ENCODE peak calls at places on chromosomes 6 and 20, in ten cellular contexts. One of them, this sample, is unnamed.

GRCh38 chr20:23287366-23288190 is 63.0 kb upstream of the NXT1 start:
- DNase-seq in cardiac muscle cell: no peak
- DNase-seq in right cardiac atrium: no peak
- DNase-seq in ovary: no peak
- DNase-seq in fibroblast of mammary gland: no peak
- DNase-seq in cardiac fibroblast: no peak
- DNase-seq in neuronal stem cell: no peak
- DNase-seq in astrocyte of the spinal cord: no peak
- DNase-seq in choroid plexus epithelial cell: no peak
- DNase-seq in CD8-positive, alpha-beta T cell: no peak
- DNase-seq in this sample: no peak

GRCh38 chr20:36167826-36168634 is 13.5 kb downstream of the EPB41L1 start:
- DNase-seq in cardiac muscle cell: no peak
- DNase-seq in right cardiac atrium: no peak
- DNase-seq in ovary: no peak
- DNase-seq in fibroblast of mammary gland: peak
- DNase-seq in cardiac fibroblast: peak
- DNase-seq in neuronal stem cell: no peak
- DNase-seq in astrocyte of the spinal cord: peak
- DNase-seq in choroid plexus epithelial cell: peak
- DNase-seq in CD8-positive, alpha-beta T cell: no peak
- DNase-seq in this sample: no peak

GRCh38 chr6:150076196-150076893 is 7.4 kb upstream of the ULBP3 start:
- DNase-seq in cardiac muscle cell: no peak
- DNase-seq in right cardiac atrium: no peak
- DNase-seq in ovary: no peak
- DNase-seq in fibroblast of mammary gland: no peak
- DNase-seq in cardiac fibroblast: no peak
- DNase-seq in neuronal stem cell: no peak
- DNase-seq in astrocyte of the spinal cord: peak
- DNase-seq in choroid plexus epithelial cell: peak
- DNase-seq in CD8-positive, alpha-beta T cell: no peak
- DNase-seq in this sample: no peak

GRCh38 chr20:63735859-63736718 is at the start of gene LIME1:
- DNase-seq in cardiac muscle cell: no peak
- DNase-seq in right cardiac atrium: peak
- DNase-seq in ovary: no peak
- DNase-seq in fibroblast of mammary gland: no peak
- DNase-seq in cardiac fibroblast: no peak
- DNase-seq in neuronal stem cell: no peak
- DNase-seq in astrocyte of the spinal cord: no peak
- DNase-seq in choroid plexus epithelial cell: no peak
- DNase-seq in CD8-positive, alpha-beta T cell: peak
- DNase-seq in this sample: peak

GRCh38 chr6:34514112-34514511 is 42.0 kb downstream of the SPDEF start:
- DNase-seq in cardiac muscle cell: no peak
- DNase-seq in right cardiac atrium: peak
- DNase-seq in ovary: peak
- DNase-seq in fibroblast of mammary gland: no peak
- DNase-seq in cardiac fibroblast: no peak
- DNase-seq in neuronal stem cell: no peak
- DNase-seq in astrocyte of the spinal cord: no peak
- DNase-seq in choroid plexus epithelial cell: no peak
- DNase-seq in CD8-positive, alpha-beta T cell: no peak
- DNase-seq in this sample: peak

GRCh38 chr6:16320533-16321340 is 82.3 kb downstream of the GMPR start:
- DNase-seq in cardiac muscle cell: no peak
- DNase-seq in right cardiac atrium: no peak
- DNase-seq in ovary: no peak
- DNase-seq in fibroblast of mammary gland: peak
- DNase-seq in cardiac fibroblast: peak
- DNase-seq in neuronal stem cell: no peak
- DNase-seq in astrocyte of the spinal cord: no peak
- DNase-seq in choroid plexus epithelial cell: peak
- DNase-seq in CD8-positive, alpha-beta T cell: no peak
- DNase-seq in this sample: peak

GRCh38 chr6:1893470-1894130 is 283.9 kb downstream of the FOXC1 start:
- DNase-seq in cardiac muscle cell: peak
- DNase-seq in right cardiac atrium: no peak
- DNase-seq in ovary: no peak
- DNase-seq in fibroblast of mammary gland: no peak
- DNase-seq in cardiac fibroblast: no peak
- DNase-seq in neuronal stem cell: no peak
- DNase-seq in astrocyte of the spinal cord: no peak
- DNase-seq in choroid plexus epithelial cell: peak
- DNase-seq in CD8-positive, alpha-beta T cell: no peak
- DNase-seq in this sample: no peak

GRCh38 chr6:155026366-155027045 is 31.4 kb downstream of the TIAM2 start:
- DNase-seq in cardiac muscle cell: no peak
- DNase-seq in right cardiac atrium: no peak
- DNase-seq in ovary: peak
- DNase-seq in fibroblast of mammary gland: peak
- DNase-seq in cardiac fibroblast: peak
- DNase-seq in neuronal stem cell: no peak
- DNase-seq in astrocyte of the spinal cord: peak
- DNase-seq in choroid plexus epithelial cell: peak
- DNase-seq in CD8-positive, alpha-beta T cell: no peak
- DNase-seq in this sample: peak

DNA sequence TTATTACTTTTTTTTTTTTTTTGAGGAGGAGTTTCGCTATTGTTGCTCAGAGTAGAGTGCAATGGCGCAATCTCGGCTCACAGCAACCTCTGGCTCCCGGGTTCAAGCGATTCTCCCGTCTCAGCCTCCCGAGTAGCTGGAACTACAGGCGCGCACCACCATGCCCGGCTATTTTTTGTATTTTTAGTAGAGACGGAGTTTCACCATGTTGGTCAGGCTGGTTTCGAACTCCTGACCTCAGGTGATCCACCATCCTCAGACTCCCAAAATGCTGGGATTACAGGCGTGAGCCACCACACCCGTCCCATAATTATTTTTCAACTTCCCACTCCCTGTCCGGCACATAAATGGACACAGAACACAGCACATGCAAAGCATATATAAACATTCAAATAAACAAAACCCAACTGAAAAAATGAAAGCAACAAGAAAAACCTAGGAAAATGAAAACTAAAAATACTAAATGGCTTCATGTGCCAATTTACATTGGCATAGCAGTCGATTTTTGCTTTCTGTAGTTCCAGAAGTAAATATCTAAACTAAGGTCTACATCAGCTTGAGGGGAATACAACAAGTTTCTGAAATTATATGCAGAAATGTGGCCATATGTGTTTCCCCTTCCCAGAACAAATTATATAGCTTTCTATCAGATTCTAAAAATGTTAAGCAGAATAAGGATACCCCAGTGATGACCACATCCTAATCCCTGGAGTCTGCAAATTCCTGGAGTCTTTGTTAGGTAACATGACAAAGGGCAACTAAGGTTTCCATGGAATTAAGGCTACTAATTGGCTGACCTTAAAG is 113.9 kb downstream of the HFE start:
- DNase-seq in cardiac muscle cell: no peak
- DNase-seq in right cardiac atrium: no peak
- DNase-seq in ovary: no peak
- DNase-seq in fibroblast of mammary gland: no peak
- DNase-seq in cardiac fibroblast: no peak
- DNase-seq in neuronal stem cell: peak
- DNase-seq in astrocyte of the spinal cord: no peak
- DNase-seq in choroid plexus epithelial cell: no peak
- DNase-seq in CD8-positive, alpha-beta T cell: no peak
- DNase-seq in this sample: no peak
- H3K4me3 ChIP-seq in cardiac muscle cell: no peak
- H3K4me3 ChIP-seq in right cardiac atrium: no peak
- H3K4me3 ChIP-seq in ovary: no peak
- H3K4me3 ChIP-seq in fibroblast of mammary gland: no peak
- H3K4me3 ChIP-seq in cardiac fibroblast: no peak
- H3K4me3 ChIP-seq in neuronal stem cell: no peak
- H3K4me3 ChIP-seq in astrocyte of the spinal cord: no peak
- H3K4me3 ChIP-seq in choroid plexus epithelial cell: no peak
- H3K4me3 ChIP-seq in CD8-positive, alpha-beta T cell: no peak
- H3K4me3 ChIP-seq in this sample: no peak

GRCh38 chr6:28825732-28826293 is 98.0 kb downstream of the TRIM27 start:
- DNase-seq in cardiac muscle cell: no peak
- DNase-seq in right cardiac atrium: no peak
- DNase-seq in ovary: no peak
- DNase-seq in fibroblast of mammary gland: no peak
- DNase-seq in cardiac fibroblast: no peak
- DNase-seq in neuronal stem cell: no peak
- DNase-seq in astrocyte of the spinal cord: no peak
- DNase-seq in choroid plexus epithelial cell: no peak
- DNase-seq in CD8-positive, alpha-beta T cell: no peak
- DNase-seq in this sample: no peak

DNA sequence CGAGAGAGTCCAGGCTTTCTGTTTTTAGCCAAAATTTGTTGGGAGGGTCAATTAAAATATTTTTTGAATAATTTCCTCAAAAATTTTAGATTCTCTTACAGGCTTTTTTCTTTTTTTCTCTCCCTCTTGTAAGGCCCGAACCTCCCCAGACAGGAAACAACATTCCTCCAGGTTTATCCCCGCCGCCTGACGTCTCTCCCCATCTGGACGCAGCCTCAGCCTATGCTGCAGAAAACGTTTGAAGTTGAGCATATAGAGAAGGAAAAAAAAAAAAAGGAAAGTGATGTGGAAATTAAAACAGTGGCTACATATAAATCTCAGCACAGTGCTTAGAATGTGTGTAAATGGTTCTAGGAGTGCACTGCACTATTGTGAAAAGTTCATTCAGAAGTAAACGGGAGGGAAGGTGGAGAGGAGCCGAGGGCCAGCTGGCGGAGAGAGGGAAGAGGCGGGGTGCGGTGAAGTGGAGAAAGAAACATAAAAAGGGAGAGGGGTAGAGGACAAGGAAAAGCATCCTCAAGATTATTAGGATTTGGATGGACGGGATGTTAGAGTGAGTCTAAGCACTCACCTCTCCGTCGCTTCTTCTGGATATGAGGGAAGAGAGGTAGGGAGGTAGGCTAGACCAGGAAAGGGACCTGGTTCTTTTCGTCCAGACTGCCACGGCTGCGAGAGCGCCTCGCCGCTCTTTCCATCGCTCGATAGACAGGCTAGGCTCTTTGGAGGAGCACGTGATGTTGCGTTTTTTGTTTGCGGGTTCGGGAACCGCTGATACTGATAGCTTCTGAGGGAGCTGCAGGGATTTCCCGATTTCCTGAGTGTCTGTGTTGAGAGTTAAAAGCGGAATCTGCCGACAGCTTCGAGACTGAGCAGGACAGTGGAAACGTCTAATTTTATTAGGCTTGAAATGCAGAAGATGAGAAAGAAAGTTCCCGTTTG is 98.7 kb downstream of the TRIM27 start:
- DNase-seq in cardiac muscle cell: no peak
- DNase-seq in right cardiac atrium: no peak
- DNase-seq in ovary: no peak
- DNase-seq in fibroblast of mammary gland: no peak
- DNase-seq in cardiac fibroblast: no peak
- DNase-seq in neuronal stem cell: no peak
- DNase-seq in astrocyte of the spinal cord: no peak
- DNase-seq in choroid plexus epithelial cell: no peak
- DNase-seq in CD8-positive, alpha-beta T cell: no peak
- DNase-seq in this sample: no peak
- H3K4me3 ChIP-seq in cardiac muscle cell: peak
- H3K4me3 ChIP-seq in right cardiac atrium: peak
- H3K4me3 ChIP-seq in ovary: no peak
- H3K4me3 ChIP-seq in fibroblast of mammary gland: peak
- H3K4me3 ChIP-seq in cardiac fibroblast: no peak
- H3K4me3 ChIP-seq in neuronal stem cell: no peak
- H3K4me3 ChIP-seq in astrocyte of the spinal cord: peak
- H3K4me3 ChIP-seq in choroid plexus epithelial cell: no peak
- H3K4me3 ChIP-seq in CD8-positive, alpha-beta T cell: no peak
- H3K4me3 ChIP-seq in this sample: no peak

DNA sequence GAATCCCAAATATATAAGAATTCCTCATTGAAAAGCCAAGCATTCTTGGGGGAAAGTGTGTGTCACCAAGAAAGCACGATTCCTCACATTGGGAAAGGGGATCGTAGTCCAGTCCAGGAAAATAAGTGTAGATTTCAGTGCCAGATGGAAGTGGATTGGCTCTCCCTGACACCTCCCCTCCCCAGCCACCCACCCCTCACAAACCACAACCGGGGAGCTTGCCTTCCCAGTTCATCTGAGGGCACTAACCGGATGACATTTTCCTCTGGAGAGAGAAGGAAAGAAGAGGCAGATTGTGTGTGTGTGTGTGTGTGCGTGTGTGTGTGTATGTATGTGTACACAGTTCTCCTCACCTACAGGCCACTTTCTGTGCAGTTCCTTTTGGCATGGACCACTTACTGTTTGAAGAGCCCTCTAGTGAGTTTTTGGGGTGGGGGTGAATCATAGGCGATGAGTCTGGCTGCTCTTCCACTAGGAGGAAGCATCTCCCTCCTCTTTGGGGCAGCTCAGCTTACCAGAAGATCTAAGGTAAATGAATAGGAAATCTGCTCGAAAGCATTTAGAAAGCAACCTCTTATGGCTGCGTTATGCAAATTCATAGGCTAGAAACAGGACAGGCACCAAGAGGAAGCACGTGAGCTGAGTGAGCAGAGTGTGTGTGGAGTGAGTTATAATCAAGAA is 20.8 kb downstream of the DAAM2 start:
- DNase-seq in cardiac muscle cell: no peak
- DNase-seq in right cardiac atrium: peak
- DNase-seq in ovary: no peak
- DNase-seq in fibroblast of mammary gland: peak
- DNase-seq in cardiac fibroblast: peak
- DNase-seq in neuronal stem cell: no peak
- DNase-seq in astrocyte of the spinal cord: peak
- DNase-seq in choroid plexus epithelial cell: peak
- DNase-seq in CD8-positive, alpha-beta T cell: no peak
- DNase-seq in this sample: no peak
- H3K4me3 ChIP-seq in cardiac muscle cell: no peak
- H3K4me3 ChIP-seq in right cardiac atrium: no peak
- H3K4me3 ChIP-seq in ovary: no peak
- H3K4me3 ChIP-seq in fibroblast of mammary gland: no peak
- H3K4me3 ChIP-seq in cardiac fibroblast: no peak
- H3K4me3 ChIP-seq in neuronal stem cell: no peak
- H3K4me3 ChIP-seq in astrocyte of the spinal cord: no peak
- H3K4me3 ChIP-seq in choroid plexus epithelial cell: no peak
- H3K4me3 ChIP-seq in CD8-positive, alpha-beta T cell: no peak
- H3K4me3 ChIP-seq in this sample: no peak

DNA sequence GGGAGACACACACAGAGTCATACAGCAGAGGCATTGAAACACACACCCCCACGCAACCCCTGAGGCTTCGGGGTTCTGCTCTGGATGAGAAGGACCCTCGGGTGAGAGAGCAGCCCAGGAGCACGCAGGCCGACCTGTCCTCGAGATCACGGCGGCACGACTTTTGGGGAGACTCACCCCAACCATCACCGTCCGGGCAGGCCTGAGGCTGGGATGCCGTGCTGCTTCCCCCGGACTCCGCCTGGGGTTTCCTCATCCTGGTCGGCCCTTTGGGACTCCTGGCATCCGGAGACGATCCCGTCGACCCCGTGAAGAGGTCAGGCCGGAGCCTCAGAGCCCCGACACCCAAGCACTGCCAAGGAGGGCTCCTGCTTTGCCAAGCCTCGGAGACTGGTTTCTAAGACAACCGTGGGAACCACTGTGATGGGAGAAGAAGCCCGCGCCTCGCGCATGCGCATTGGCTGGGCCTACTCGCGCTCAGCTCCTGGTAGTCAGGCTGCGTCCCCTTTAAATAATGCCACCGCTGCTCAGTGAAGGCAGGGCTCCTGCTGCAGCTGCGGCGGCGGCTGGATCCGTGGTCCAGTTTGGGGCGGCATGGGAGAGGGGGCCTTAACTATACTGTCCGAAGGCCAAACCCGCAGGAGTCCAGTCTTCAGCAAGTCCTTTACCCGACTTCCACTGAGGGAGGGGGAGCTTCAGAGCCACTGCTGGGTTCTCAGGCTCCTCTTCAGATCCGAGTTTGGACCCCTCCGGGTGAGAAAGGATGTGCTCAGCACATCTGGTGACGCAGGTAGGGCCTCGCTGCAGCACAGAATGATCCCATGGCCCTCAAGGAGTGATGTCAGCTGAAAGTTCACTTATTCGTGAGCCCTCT is 171.4 kb upstream of the ZNF337 start:
- DNase-seq in cardiac muscle cell: peak
- DNase-seq in right cardiac atrium: peak
- DNase-seq in ovary: peak
- DNase-seq in fibroblast of mammary gland: peak
- DNase-seq in cardiac fibroblast: peak
- DNase-seq in neuronal stem cell: no peak
- DNase-seq in astrocyte of the spinal cord: peak
- DNase-seq in choroid plexus epithelial cell: peak
- DNase-seq in CD8-positive, alpha-beta T cell: peak
- DNase-seq in this sample: peak
- H3K4me3 ChIP-seq in cardiac muscle cell: peak
- H3K4me3 ChIP-seq in right cardiac atrium: peak
- H3K4me3 ChIP-seq in ovary: peak
- H3K4me3 ChIP-seq in fibroblast of mammary gland: peak
- H3K4me3 ChIP-seq in cardiac fibroblast: peak
- H3K4me3 ChIP-seq in neuronal stem cell: peak
- H3K4me3 ChIP-seq in astrocyte of the spinal cord: peak
- H3K4me3 ChIP-seq in choroid plexus epithelial cell: peak
- H3K4me3 ChIP-seq in CD8-positive, alpha-beta T cell: peak
- H3K4me3 ChIP-seq in this sample: peak

This sample was measured in aorta.